ENCODE peak calls at places on chromosomes 5 and 9, in five cellular contexts. F, Y, R, G and E are unnamed samples.

GRCh38 chr5:12343543-12343942 is 439.3 kb upstream of the CTNND2 start:
- DNase-seq in Y (no peak), F (no peak), R (no peak), G (no peak), E (no peak)

GRCh38 chr9:21904776-21905175 is 89.4 kb downstream of the CDKN2A start:
- DNase-seq in G (peak; percentile 30), Y (no peak), F (no peak), R (no peak), E (no peak)

GRCh38 chr5:133341915-133342710 is 270.2 kb downstream of the FSTL4 start:
- DNase-seq in R (no peak), Y (no peak), F (no peak), G (peak; percentile 62), E (no peak)

GRCh38 chr9:134325813-134326753 is at the start of gene RXRA:
- DNase-seq in Y (peak; percentile 64), R (peak; percentile 66), G (peak; percentile 82), F (peak; percentile 80), E (peak; percentile 81)

GRCh38 chr5:73564644-73565165 is 734 bp downstream of the ANKRA2 start:
- DNase-seq in F (no peak), R (no peak), Y (no peak), G (peak; percentile 2), E (no peak)

GRCh38 chr5:36728697-36729543 is 122.5 kb downstream of the SLC1A3 start:
- DNase-seq in G (peak; percentile 74), Y (no peak), R (no peak), F (peak; percentile 73), E (peak; percentile 92)

GRCh38 chr9:93093449-93094293 is 2.3 kb upstream of the CARD19 start:
- DNase-seq in F (no peak), Y (no peak), R (no peak), G (no peak), E (no peak)

GRCh38 chr9:131994364-131995110 is 85.1 kb downstream of the MED27 start:
- DNase-seq in Y (no peak), F (no peak), G (no peak), R (no peak), E (no peak)

GRCh38 chr5:179794575-179794974 is 789 bp downstream of the LTC4S start:
- DNase-seq in F (no peak), Y (no peak), G (no peak), R (no peak), E (no peak)
- H2AK5ac ChIP-seq in F (no peak overlapping the region), Y (no peak overlapping the region), G (no peak overlapping the region), R (peak overlapping the region; percentile 28), E (no peak overlapping the region)

GRCh38 chr5:138985683-138986082 is 110.5 kb upstream of the LRRTM2 start:
- DNase-seq in F (no peak), G (no peak), Y (peak; percentile 12), R (peak; percentile 35), E (no peak)
- H2AK5ac ChIP-seq in F (no peak overlapping the region), G (no peak overlapping the region), Y (no peak overlapping the region), R (no peak overlapping the region), E (no peak overlapping the region)

DNA sequence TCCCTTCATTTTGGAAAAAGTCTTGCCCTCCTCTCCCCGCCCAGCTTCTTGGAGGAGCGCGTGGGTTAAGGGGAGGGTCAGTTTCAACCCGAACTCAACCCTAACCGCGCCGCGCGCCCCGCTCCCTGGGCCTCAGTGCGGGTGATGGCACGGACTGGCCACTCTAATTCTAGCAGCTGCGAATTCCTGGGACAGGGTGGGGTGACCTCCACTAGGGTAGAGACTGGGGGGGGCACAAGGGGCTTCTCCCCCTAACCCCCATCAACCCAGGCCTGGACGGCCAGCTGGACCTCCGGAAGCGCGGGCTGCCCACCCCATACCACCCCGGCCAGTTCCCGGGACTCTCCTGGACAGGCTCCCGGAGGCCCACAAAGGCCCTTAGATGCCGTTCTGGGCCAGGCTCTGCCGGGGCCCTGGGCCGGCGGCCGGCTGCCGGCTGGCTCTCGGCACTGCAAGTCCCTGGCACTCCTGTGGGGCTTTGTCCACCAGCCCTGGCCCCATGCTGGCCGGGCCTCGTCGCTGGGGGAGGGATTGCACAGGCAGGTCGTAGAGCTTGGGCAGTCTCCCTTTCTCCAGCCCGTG is 7.2 kb upstream of the PSD2 start:
- DNase-seq in R (peak; percentile 68), Y (peak; percentile 67), G (no peak), F (no peak), E (no peak)
- H2AK5ac ChIP-seq in R (no peak overlapping the region), Y (no peak overlapping the region), G (no peak overlapping the region), F (no peak overlapping the region), E (no peak overlapping the region)

GRCh38 chr5:139648205-139649081 is at the start of gene CXXC5:
- DNase-seq in R (peak; percentile 90), F (peak; percentile 83), G (peak; percentile 94), Y (peak; percentile 85), E (peak; percentile 76)
- H2AK5ac ChIP-seq in R (no peak within 1 kb of the TSS), F (no peak within 1 kb of the TSS), G (no peak within 1 kb of the TSS), Y (no peak within 1 kb of the TSS), E (peak within 1 kb of the TSS; percentile 92)

DNA sequence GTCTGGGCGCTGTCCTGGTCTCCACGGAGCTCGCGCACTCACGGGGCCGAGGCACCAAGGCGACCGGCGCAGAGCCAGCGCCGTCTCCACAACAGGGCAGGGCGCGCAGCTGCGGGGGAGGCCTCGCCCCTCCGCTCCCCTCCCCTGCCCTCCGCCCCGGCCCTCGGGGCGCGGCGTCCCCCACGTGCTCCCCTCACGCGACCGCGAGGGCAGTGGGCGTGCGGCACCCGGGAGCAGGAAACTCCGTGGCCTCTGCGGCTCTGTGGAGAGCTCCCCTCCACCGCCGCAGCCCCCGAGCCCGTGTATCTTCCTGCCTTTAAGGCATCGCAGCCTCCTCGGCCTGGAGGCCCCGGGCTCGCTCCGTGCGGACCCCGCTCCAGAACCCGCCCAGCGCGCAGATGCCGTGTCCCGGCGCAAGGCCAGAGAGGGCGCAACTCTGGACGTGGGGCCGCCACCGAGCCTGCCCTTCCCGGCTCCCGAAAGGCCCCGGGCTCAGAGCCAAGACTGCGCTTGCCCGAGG is 706 bp upstream of the TUBB4B start:
- DNase-seq in R (no peak), F (peak; percentile 61), Y (no peak), G (no peak), E (peak; percentile 54)
- H2AK5ac ChIP-seq in R (no peak overlapping the region), F (peak overlapping the region; percentile 74), Y (no peak overlapping the region), G (no peak overlapping the region), E (peak overlapping the region; percentile 84)

GRCh38 chr5:142677212-142677611 is 8.7 kb downstream of the FGF1 start:
- DNase-seq in Y (no peak), G (no peak), R (no peak), F (peak; percentile 61), E (no peak)

GRCh38 chr5:142678615-142679014 is 7.3 kb downstream of the FGF1 start:
- DNase-seq in G (no peak), Y (no peak), R (no peak), F (no peak), E (no peak)

GRCh38 chr5:142674438-142675210 is 11.3 kb downstream of the FGF1 start:
- DNase-seq in Y (no peak), G (no peak), F (peak; percentile 89), R (no peak), E (no peak)

GRCh38 chr5:142671801-142672200 is 14.1 kb downstream of the FGF1 start:
- DNase-seq in F (peak; percentile 85), G (no peak), R (no peak), Y (no peak), E (peak; percentile 82)

DNA sequence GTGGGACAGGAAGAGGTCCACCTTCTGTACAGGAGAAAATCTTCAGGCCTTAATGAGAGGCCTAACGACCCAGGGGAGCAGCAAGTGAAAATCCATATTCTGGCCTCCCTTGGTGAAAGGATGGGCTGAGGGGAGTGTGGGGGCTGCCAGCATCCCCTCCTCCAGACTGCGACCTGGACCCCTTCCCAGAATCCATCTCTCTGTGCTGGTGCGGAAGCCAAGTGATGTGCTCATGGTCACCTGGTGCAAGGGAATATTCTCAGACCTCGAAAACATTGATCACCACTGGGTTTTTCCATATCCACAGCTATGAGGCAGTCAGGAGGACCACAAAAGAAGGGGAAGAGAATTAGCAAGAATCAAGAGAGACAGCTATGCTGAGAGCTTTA is 10.7 kb downstream of the FGF1 start:
- DNase-seq in R (no peak), G (no peak), Y (no peak), F (no peak), E (no peak)
- H2AK5ac ChIP-seq in R (no peak overlapping the region), G (no peak overlapping the region), Y (no peak overlapping the region), F (peak overlapping the region; percentile 64), E (no peak overlapping the region)

GRCh38 chr5:138979684-138980275 is 104.6 kb upstream of the LRRTM2 start:
- DNase-seq in R (peak; percentile 37), G (no peak), F (no peak), Y (peak; percentile 24), E (no peak)
- H2AK5ac ChIP-seq in R (no peak overlapping the region), G (no peak overlapping the region), F (no peak overlapping the region), Y (no peak overlapping the region), E (no peak overlapping the region)

GRCh38 chr5:3905521-3905920 is 309.9 kb downstream of the IRX1 start:
- DNase-seq in F (no peak), Y (no peak), R (no peak), G (no peak), E (no peak)
- H2AK5ac ChIP-seq in F (no peak overlapping the region), Y (no peak overlapping the region), R (no peak overlapping the region), G (no peak overlapping the region), E (no peak overlapping the region)